ENCODE peak calls at places on chromosomes 2 and 18, in nine cellular contexts. One of them, this sample, is unnamed.

GRCh38 chr2:11633923-11634478 is 36.0 kb downstream of the NTSR2 start:
- DNase-seq in T-helper 9 cell: no peak
- DNase-seq in Daoy: no peak
- DNase-seq in thoracic aorta: no peak
- DNase-seq in activated naive CD8-positive, alpha-beta T cell treated with anti-CD3 and anti-CD28 coated beads, Interleukin-2, amount 50 U/mL, for 24 hours: no peak
- DNase-seq in iris pigment epithelial cell: no peak
- DNase-seq in ELR: no peak
- DNase-seq in stimulated activated CD4-positive, alpha-beta T cell treated with anti-CD3 and anti-CD28 coated beads, Interleukin-1b, Interleukin-23, amount 100 ng/mL, for 4 hours: no peak
- DNase-seq in hippocampal formation: no peak
- DNase-seq in this sample: no peak

GRCh38 chr2:69716555-69717120 is 25.3 kb upstream of the ANXA4 start:
- DNase-seq in thoracic aorta: no peak
- DNase-seq in activated naive CD8-positive, alpha-beta T cell treated with anti-CD3 and anti-CD28 coated beads, Interleukin-2, amount 50 U/mL, for 24 hours: no peak
- DNase-seq in hippocampal formation: no peak
- DNase-seq in ELR: peak
- DNase-seq in Daoy: peak
- DNase-seq in iris pigment epithelial cell: peak
- DNase-seq in T-helper 9 cell: no peak
- DNase-seq in stimulated activated CD4-positive, alpha-beta T cell treated with anti-CD3 and anti-CD28 coated beads, Interleukin-1b, Interleukin-23, amount 100 ng/mL, for 4 hours: no peak
- DNase-seq in this sample: no peak

GRCh38 chr2:223513771-223514455 is 88.2 kb downstream of the SCG2 start:
- DNase-seq in ELR: peak
- DNase-seq in thoracic aorta: no peak
- DNase-seq in hippocampal formation: no peak
- DNase-seq in Daoy: peak
- DNase-seq in iris pigment epithelial cell: no peak
- DNase-seq in T-helper 9 cell: no peak
- DNase-seq in stimulated activated CD4-positive, alpha-beta T cell treated with anti-CD3 and anti-CD28 coated beads, Interleukin-1b, Interleukin-23, amount 100 ng/mL, for 4 hours: no peak
- DNase-seq in activated naive CD8-positive, alpha-beta T cell treated with anti-CD3 and anti-CD28 coated beads, Interleukin-2, amount 50 U/mL, for 24 hours: no peak
- DNase-seq in this sample: no peak

GRCh38 chr18:42047721-42048120 is 92.7 kb downstream of the PIK3C3 start:
- DNase-seq in Daoy: no peak
- DNase-seq in iris pigment epithelial cell: peak
- DNase-seq in activated naive CD8-positive, alpha-beta T cell treated with anti-CD3 and anti-CD28 coated beads, Interleukin-2, amount 50 U/mL, for 24 hours: no peak
- DNase-seq in thoracic aorta: no peak
- DNase-seq in ELR: peak
- DNase-seq in T-helper 9 cell: no peak
- DNase-seq in stimulated activated CD4-positive, alpha-beta T cell treated with anti-CD3 and anti-CD28 coated beads, Interleukin-1b, Interleukin-23, amount 100 ng/mL, for 4 hours: no peak
- DNase-seq in hippocampal formation: no peak
- DNase-seq in this sample: peak

GRCh38 chr2:213688129-213688528 is 403.9 kb downstream of the SPAG16 start:
- DNase-seq in stimulated activated CD4-positive, alpha-beta T cell treated with anti-CD3 and anti-CD28 coated beads, Interleukin-1b, Interleukin-23, amount 100 ng/mL, for 4 hours: no peak
- DNase-seq in thoracic aorta: no peak
- DNase-seq in iris pigment epithelial cell: no peak
- DNase-seq in Daoy: no peak
- DNase-seq in T-helper 9 cell: no peak
- DNase-seq in hippocampal formation: no peak
- DNase-seq in ELR: no peak
- DNase-seq in activated naive CD8-positive, alpha-beta T cell treated with anti-CD3 and anti-CD28 coated beads, Interleukin-2, amount 50 U/mL, for 24 hours: no peak
- DNase-seq in this sample: no peak

GRCh38 chr2:76445880-76446279 is 735.2 kb upstream of the GCFC2 start:
- DNase-seq in T-helper 9 cell: no peak
- DNase-seq in iris pigment epithelial cell: no peak
- DNase-seq in thoracic aorta: no peak
- DNase-seq in activated naive CD8-positive, alpha-beta T cell treated with anti-CD3 and anti-CD28 coated beads, Interleukin-2, amount 50 U/mL, for 24 hours: no peak
- DNase-seq in stimulated activated CD4-positive, alpha-beta T cell treated with anti-CD3 and anti-CD28 coated beads, Interleukin-1b, Interleukin-23, amount 100 ng/mL, for 4 hours: no peak
- DNase-seq in ELR: no peak
- DNase-seq in Daoy: no peak
- DNase-seq in hippocampal formation: no peak
- DNase-seq in this sample: no peak

GRCh38 chr2:172693529-172694185 is 42.0 kb upstream of the RAPGEF4 start:
- DNase-seq in iris pigment epithelial cell: no peak
- DNase-seq in ELR: peak
- DNase-seq in stimulated activated CD4-positive, alpha-beta T cell treated with anti-CD3 and anti-CD28 coated beads, Interleukin-1b, Interleukin-23, amount 100 ng/mL, for 4 hours: no peak
- DNase-seq in T-helper 9 cell: no peak
- DNase-seq in activated naive CD8-positive, alpha-beta T cell treated with anti-CD3 and anti-CD28 coated beads, Interleukin-2, amount 50 U/mL, for 24 hours: no peak
- DNase-seq in Daoy: peak
- DNase-seq in hippocampal formation: no peak
- DNase-seq in thoracic aorta: no peak
- DNase-seq in this sample: peak

GRCh38 chr18:67290421-67290820 is 226.1 kb downstream of the DSEL start:
- DNase-seq in ELR: peak
- DNase-seq in hippocampal formation: no peak
- DNase-seq in iris pigment epithelial cell: peak
- DNase-seq in T-helper 9 cell: no peak
- DNase-seq in activated naive CD8-positive, alpha-beta T cell treated with anti-CD3 and anti-CD28 coated beads, Interleukin-2, amount 50 U/mL, for 24 hours: no peak
- DNase-seq in stimulated activated CD4-positive, alpha-beta T cell treated with anti-CD3 and anti-CD28 coated beads, Interleukin-1b, Interleukin-23, amount 100 ng/mL, for 4 hours: no peak
- DNase-seq in thoracic aorta: no peak
- DNase-seq in Daoy: no peak
- DNase-seq in this sample: no peak

GRCh38 chr2:233113114-233113452 is 52.9 kb downstream of the INPP5D start:
- DNase-seq in T-helper 9 cell: no peak
- DNase-seq in activated naive CD8-positive, alpha-beta T cell treated with anti-CD3 and anti-CD28 coated beads, Interleukin-2, amount 50 U/mL, for 24 hours: no peak
- DNase-seq in hippocampal formation: no peak
- DNase-seq in ELR: no peak
- DNase-seq in Daoy: no peak
- DNase-seq in stimulated activated CD4-positive, alpha-beta T cell treated with anti-CD3 and anti-CD28 coated beads, Interleukin-1b, Interleukin-23, amount 100 ng/mL, for 4 hours: no peak
- DNase-seq in thoracic aorta: no peak
- DNase-seq in iris pigment epithelial cell: no peak
- DNase-seq in this sample: no peak

GRCh38 chr2:143936758-143937562 is 583.0 kb downstream of the ZEB2 start:
- DNase-seq in thoracic aorta: no peak
- DNase-seq in activated naive CD8-positive, alpha-beta T cell treated with anti-CD3 and anti-CD28 coated beads, Interleukin-2, amount 50 U/mL, for 24 hours: peak
- DNase-seq in hippocampal formation: peak
- DNase-seq in Daoy: peak
- DNase-seq in T-helper 9 cell: no peak
- DNase-seq in stimulated activated CD4-positive, alpha-beta T cell treated with anti-CD3 and anti-CD28 coated beads, Interleukin-1b, Interleukin-23, amount 100 ng/mL, for 4 hours: peak
- DNase-seq in iris pigment epithelial cell: peak
- DNase-seq in ELR: peak
- DNase-seq in this sample: no peak

GRCh38 chr2:15521782-15522181 is 39.4 kb downstream of the NBAS start:
- DNase-seq in T-helper 9 cell: no peak
- DNase-seq in stimulated activated CD4-positive, alpha-beta T cell treated with anti-CD3 and anti-CD28 coated beads, Interleukin-1b, Interleukin-23, amount 100 ng/mL, for 4 hours: no peak
- DNase-seq in thoracic aorta: no peak
- DNase-seq in iris pigment epithelial cell: peak
- DNase-seq in ELR: no peak
- DNase-seq in activated naive CD8-positive, alpha-beta T cell treated with anti-CD3 and anti-CD28 coated beads, Interleukin-2, amount 50 U/mL, for 24 hours: no peak
- DNase-seq in hippocampal formation: no peak
- DNase-seq in Daoy: no peak
- DNase-seq in this sample: no peak

GRCh38 chr18:48621815-48622555 is 83.2 kb downstream of the CTIF start:
- DNase-seq in Daoy: no peak
- DNase-seq in iris pigment epithelial cell: peak
- DNase-seq in thoracic aorta: no peak
- DNase-seq in stimulated activated CD4-positive, alpha-beta T cell treated with anti-CD3 and anti-CD28 coated beads, Interleukin-1b, Interleukin-23, amount 100 ng/mL, for 4 hours: no peak
- DNase-seq in activated naive CD8-positive, alpha-beta T cell treated with anti-CD3 and anti-CD28 coated beads, Interleukin-2, amount 50 U/mL, for 24 hours: no peak
- DNase-seq in T-helper 9 cell: no peak
- DNase-seq in hippocampal formation: no peak
- DNase-seq in ELR: peak
- DNase-seq in this sample: no peak

GRCh38 chr2:88545118-88545517 is 82.1 kb downstream of the EIF2AK3 start:
- DNase-seq in activated naive CD8-positive, alpha-beta T cell treated with anti-CD3 and anti-CD28 coated beads, Interleukin-2, amount 50 U/mL, for 24 hours: no peak
- DNase-seq in Daoy: peak
- DNase-seq in iris pigment epithelial cell: peak
- DNase-seq in stimulated activated CD4-positive, alpha-beta T cell treated with anti-CD3 and anti-CD28 coated beads, Interleukin-1b, Interleukin-23, amount 100 ng/mL, for 4 hours: no peak
- DNase-seq in T-helper 9 cell: no peak
- DNase-seq in thoracic aorta: no peak
- DNase-seq in ELR: peak
- DNase-seq in hippocampal formation: no peak
- DNase-seq in this sample: no peak

GRCh38 chr2:102103992-102104871 is 38.3 kb upstream of the IL1R1 start:
- DNase-seq in thoracic aorta: peak
- DNase-seq in activated naive CD8-positive, alpha-beta T cell treated with anti-CD3 and anti-CD28 coated beads, Interleukin-2, amount 50 U/mL, for 24 hours: peak
- DNase-seq in Daoy: peak
- DNase-seq in iris pigment epithelial cell: peak
- DNase-seq in T-helper 9 cell: no peak
- DNase-seq in hippocampal formation: no peak
- DNase-seq in ELR: peak
- DNase-seq in stimulated activated CD4-positive, alpha-beta T cell treated with anti-CD3 and anti-CD28 coated beads, Interleukin-1b, Interleukin-23, amount 100 ng/mL, for 4 hours: peak
- DNase-seq in this sample: peak

GRCh38 chr18:54881229-54881753 is 53.0 kb downstream of the RAB27B start:
- DNase-seq in ELR: no peak
- DNase-seq in activated naive CD8-positive, alpha-beta T cell treated with anti-CD3 and anti-CD28 coated beads, Interleukin-2, amount 50 U/mL, for 24 hours: no peak
- DNase-seq in Daoy: no peak
- DNase-seq in hippocampal formation: no peak
- DNase-seq in stimulated activated CD4-positive, alpha-beta T cell treated with anti-CD3 and anti-CD28 coated beads, Interleukin-1b, Interleukin-23, amount 100 ng/mL, for 4 hours: no peak
- DNase-seq in iris pigment epithelial cell: no peak
- DNase-seq in T-helper 9 cell: no peak
- DNase-seq in thoracic aorta: no peak
- DNase-seq in this sample: no peak

GRCh38 chr2:161230959-161231358 is 70.7 kb downstream of the TANK start:
- DNase-seq in iris pigment epithelial cell: no peak
- DNase-seq in stimulated activated CD4-positive, alpha-beta T cell treated with anti-CD3 and anti-CD28 coated beads, Interleukin-1b, Interleukin-23, amount 100 ng/mL, for 4 hours: no peak
- DNase-seq in activated naive CD8-positive, alpha-beta T cell treated with anti-CD3 and anti-CD28 coated beads, Interleukin-2, amount 50 U/mL, for 24 hours: no peak
- DNase-seq in Daoy: no peak
- DNase-seq in ELR: no peak
- DNase-seq in thoracic aorta: no peak
- DNase-seq in T-helper 9 cell: no peak
- DNase-seq in hippocampal formation: no peak
- DNase-seq in this sample: no peak

GRCh38 chr2:9914384-9915065 is 37.0 kb upstream of the GRHL1 start:
- DNase-seq in iris pigment epithelial cell: peak
- DNase-seq in ELR: peak
- DNase-seq in Daoy: peak
- DNase-seq in activated naive CD8-positive, alpha-beta T cell treated with anti-CD3 and anti-CD28 coated beads, Interleukin-2, amount 50 U/mL, for 24 hours: peak
- DNase-seq in thoracic aorta: no peak
- DNase-seq in T-helper 9 cell: no peak
- DNase-seq in stimulated activated CD4-positive, alpha-beta T cell treated with anti-CD3 and anti-CD28 coated beads, Interleukin-1b, Interleukin-23, amount 100 ng/mL, for 4 hours: peak
- DNase-seq in hippocampal formation: no peak
- DNase-seq in this sample: no peak

GRCh38 chr18:58194028-58194427 is 150.0 kb downstream of the NEDD4L start:
- DNase-seq in T-helper 9 cell: no peak
- DNase-seq in thoracic aorta: no peak
- DNase-seq in activated naive CD8-positive, alpha-beta T cell treated with anti-CD3 and anti-CD28 coated beads, Interleukin-2, amount 50 U/mL, for 24 hours: no peak
- DNase-seq in iris pigment epithelial cell: no peak
- DNase-seq in ELR: peak
- DNase-seq in stimulated activated CD4-positive, alpha-beta T cell treated with anti-CD3 and anti-CD28 coated beads, Interleukin-1b, Interleukin-23, amount 100 ng/mL, for 4 hours: no peak
- DNase-seq in Daoy: no peak
- DNase-seq in hippocampal formation: no peak
- DNase-seq in this sample: no peak

GRCh38 chr2:232624554-232624842 is 8.9 kb upstream of the EFHD1 start:
- DNase-seq in Daoy: peak
- DNase-seq in ELR: peak
- DNase-seq in stimulated activated CD4-positive, alpha-beta T cell treated with anti-CD3 and anti-CD28 coated beads, Interleukin-1b, Interleukin-23, amount 100 ng/mL, for 4 hours: no peak
- DNase-seq in iris pigment epithelial cell: peak
- DNase-seq in activated naive CD8-positive, alpha-beta T cell treated with anti-CD3 and anti-CD28 coated beads, Interleukin-2, amount 50 U/mL, for 24 hours: no peak
- DNase-seq in T-helper 9 cell: no peak
- DNase-seq in hippocampal formation: no peak
- DNase-seq in thoracic aorta: no peak
- DNase-seq in this sample: no peak

GRCh38 chr2:79630060-79630459 is 117.2 kb downstream of the CTNNA2 start:
- DNase-seq in hippocampal formation: no peak
- DNase-seq in ELR: peak
- DNase-seq in stimulated activated CD4-positive, alpha-beta T cell treated with anti-CD3 and anti-CD28 coated beads, Interleukin-1b, Interleukin-23, amount 100 ng/mL, for 4 hours: no peak
- DNase-seq in iris pigment epithelial cell: no peak
- DNase-seq in activated naive CD8-positive, alpha-beta T cell treated with anti-CD3 and anti-CD28 coated beads, Interleukin-2, amount 50 U/mL, for 24 hours: no peak
- DNase-seq in thoracic aorta: no peak
- DNase-seq in Daoy: no peak
- DNase-seq in T-helper 9 cell: no peak
- DNase-seq in this sample: no peak

GRCh38 chr2:68744517-68744916 is 9.9 kb downstream of the ARHGAP25 start:
- DNase-seq in thoracic aorta: no peak
- DNase-seq in stimulated activated CD4-positive, alpha-beta T cell treated with anti-CD3 and anti-CD28 coated beads, Interleukin-1b, Interleukin-23, amount 100 ng/mL, for 4 hours: no peak
- DNase-seq in hippocampal formation: no peak
- DNase-seq in iris pigment epithelial cell: no peak
- DNase-seq in ELR: no peak
- DNase-seq in Daoy: no peak
- DNase-seq in T-helper 9 cell: no peak
- DNase-seq in activated naive CD8-positive, alpha-beta T cell treated with anti-CD3 and anti-CD28 coated beads, Interleukin-2, amount 50 U/mL, for 24 hours: peak
- DNase-seq in this sample: no peak

GRCh38 chr2:119549236-119549635 is 5.0 kb downstream of the CFAP221 start:
- DNase-seq in activated naive CD8-positive, alpha-beta T cell treated with anti-CD3 and anti-CD28 coated beads, Interleukin-2, amount 50 U/mL, for 24 hours: no peak
- DNase-seq in Daoy: no peak
- DNase-seq in hippocampal formation: no peak
- DNase-seq in ELR: peak
- DNase-seq in T-helper 9 cell: no peak
- DNase-seq in iris pigment epithelial cell: peak
- DNase-seq in stimulated activated CD4-positive, alpha-beta T cell treated with anti-CD3 and anti-CD28 coated beads, Interleukin-1b, Interleukin-23, amount 100 ng/mL, for 4 hours: no peak
- DNase-seq in thoracic aorta: no peak
- DNase-seq in this sample: no peak

GRCh38 chr2:39264733-39265132 is 21.0 kb upstream of the CDKL4 start:
- DNase-seq in Daoy: no peak
- DNase-seq in ELR: no peak
- DNase-seq in hippocampal formation: no peak
- DNase-seq in T-helper 9 cell: no peak
- DNase-seq in activated naive CD8-positive, alpha-beta T cell treated with anti-CD3 and anti-CD28 coated beads, Interleukin-2, amount 50 U/mL, for 24 hours: no peak
- DNase-seq in iris pigment epithelial cell: no peak
- DNase-seq in stimulated activated CD4-positive, alpha-beta T cell treated with anti-CD3 and anti-CD28 coated beads, Interleukin-1b, Interleukin-23, amount 100 ng/mL, for 4 hours: no peak
- DNase-seq in thoracic aorta: no peak
- DNase-seq in this sample: no peak

GRCh38 chr2:127531133-127531709 is 4.3 kb upstream of the MYO7B start:
- DNase-seq in hippocampal formation: no peak
- DNase-seq in Daoy: no peak
- DNase-seq in stimulated activated CD4-positive, alpha-beta T cell treated with anti-CD3 and anti-CD28 coated beads, Interleukin-1b, Interleukin-23, amount 100 ng/mL, for 4 hours: no peak
- DNase-seq in ELR: peak
- DNase-seq in T-helper 9 cell: no peak
- DNase-seq in activated naive CD8-positive, alpha-beta T cell treated with anti-CD3 and anti-CD28 coated beads, Interleukin-2, amount 50 U/mL, for 24 hours: no peak
- DNase-seq in iris pigment epithelial cell: no peak
- DNase-seq in thoracic aorta: no peak
- DNase-seq in this sample: no peak

GRCh38 chr2:129712586-129712985 is 266.9 kb upstream of the RAB6C start:
- DNase-seq in stimulated activated CD4-positive, alpha-beta T cell treated with anti-CD3 and anti-CD28 coated beads, Interleukin-1b, Interleukin-23, amount 100 ng/mL, for 4 hours: no peak
- DNase-seq in activated naive CD8-positive, alpha-beta T cell treated with anti-CD3 and anti-CD28 coated beads, Interleukin-2, amount 50 U/mL, for 24 hours: no peak
- DNase-seq in iris pigment epithelial cell: no peak
- DNase-seq in hippocampal formation: no peak
- DNase-seq in Daoy: no peak
- DNase-seq in T-helper 9 cell: no peak
- DNase-seq in ELR: no peak
- DNase-seq in thoracic aorta: no peak
- DNase-seq in this sample: no peak

GRCh38 chr2:237629739-237630138 is 2.4 kb downstream of the LRRFIP1 start:
- DNase-seq in hippocampal formation: no peak
- DNase-seq in thoracic aorta: no peak
- DNase-seq in Daoy: peak
- DNase-seq in activated naive CD8-positive, alpha-beta T cell treated with anti-CD3 and anti-CD28 coated beads, Interleukin-2, amount 50 U/mL, for 24 hours: no peak
- DNase-seq in iris pigment epithelial cell: peak
- DNase-seq in ELR: peak
- DNase-seq in stimulated activated CD4-positive, alpha-beta T cell treated with anti-CD3 and anti-CD28 coated beads, Interleukin-1b, Interleukin-23, amount 100 ng/mL, for 4 hours: no peak
- DNase-seq in T-helper 9 cell: no peak
- DNase-seq in this sample: no peak

GRCh38 chr18:45449761-45450227 is 165.5 kb upstream of the SLC14A2 start:
- DNase-seq in T-helper 9 cell: no peak
- DNase-seq in thoracic aorta: no peak
- DNase-seq in hippocampal formation: no peak
- DNase-seq in iris pigment epithelial cell: peak
- DNase-seq in ELR: no peak
- DNase-seq in Daoy: no peak
- DNase-seq in stimulated activated CD4-positive, alpha-beta T cell treated with anti-CD3 and anti-CD28 coated beads, Interleukin-1b, Interleukin-23, amount 100 ng/mL, for 4 hours: no peak
- DNase-seq in activated naive CD8-positive, alpha-beta T cell treated with anti-CD3 and anti-CD28 coated beads, Interleukin-2, amount 50 U/mL, for 24 hours: no peak
- DNase-seq in this sample: no peak